ENCODE peak calls at places on chromosomes 4 and X, in eight cellular contexts. H is K562, T is upper lobe of left lung, X is sigmoid colon, Y is transverse colon, D is H1, I is HL-60, E is SK-N-MC. R is an unnamed sample.

GRCh38 chr4:157115613-157116340 is 39.8 kb downstream of the GLRB start:
- DNase-seq in H (no peak), T (no peak), X (no peak), Y (no peak), D (no peak), I (no peak), E (peak), R (peak)

GRCh38 chrX:1537031-1537715 is at the start of gene P2RY8:
- DNase-seq in H (no peak), T (peak), X (peak), Y (peak), D (no peak), I (peak), E (no peak), R (no peak)

GRCh38 chr4:159946983-159947645 is 844.2 kb downstream of the RAPGEF2 start:
- DNase-seq in H (peak), T (no peak), X (no peak), Y (no peak), D (no peak), I (peak), E (peak), R (peak)

GRCh38 chr4:98664959-98665358 is 6.5 kb upstream of the TSPAN5 start:
- DNase-seq in H (no peak), T (no peak), X (no peak), Y (no peak), D (no peak), I (no peak), E (no peak), R (no peak)

GRCh38 chr4:2927696-2928075 is 35.5 kb downstream of the NOP14 start:
- DNase-seq in H (no peak), T (no peak), X (no peak), Y (no peak), D (no peak), I (no peak), E (no peak), R (no peak)

GRCh38 chrX:39693298-39693697 is 404.5 kb downstream of the BCOR start:
- DNase-seq in H (peak), T (no peak), X (no peak), Y (no peak), D (no peak), I (no peak), E (no peak), R (no peak)

GRCh38 chrX:7065473-7065872 is 82.0 kb upstream of the STS start:
- DNase-seq in H (no peak), T (no peak), X (no peak), Y (no peak), D (no peak), I (no peak), E (no peak), R (no peak)

GRCh38 chr4:24195976-24196736 is 306.3 kb upstream of the PPARGC1A start:
- DNase-seq in H (no peak), T (no peak), X (no peak), Y (no peak), D (no peak), I (no peak), E (no peak), R (no peak)

GRCh38 chrX:111411591-111412371 is at the start of gene DCX:
- DNase-seq in H (no peak), T (no peak), X (no peak), Y (no peak), D (no peak), I (no peak), E (no peak), R (no peak)

GRCh38 chrX:105331244-105331643 is 110.8 kb upstream of the TEX13A start:
- DNase-seq in H (no peak), T (no peak), X (no peak), Y (no peak), D (no peak), I (no peak), E (no peak), R (no peak)

GRCh38 chr4:72286185-72286584 is 254.4 kb downstream of the NPFFR2 start:
- DNase-seq in H (no peak), T (no peak), X (no peak), Y (no peak), D (no peak), I (no peak), E (peak), R (no peak)

GRCh38 chrX:24846551-24847170 is 152.9 kb downstream of the POLA1 start:
- DNase-seq in H (no peak), T (no peak), X (no peak), Y (no peak), D (no peak), I (no peak), E (no peak), R (no peak)

GRCh38 chrX:38627683-38628082 is 66.3 kb downstream of the TSPAN7 start:
- DNase-seq in H (peak), T (peak), X (no peak), Y (peak), D (no peak), I (peak), E (peak), R (peak)

GRCh38 chr4:48372272-48372671 is 30.9 kb downstream of the SLAIN2 start:
- DNase-seq in H (no peak), T (no peak), X (no peak), Y (no peak), D (no peak), I (no peak), E (no peak), R (no peak)

GRCh38 chr4:26163425-26164362 is 157.1 kb upstream of the RBPJ start:
- DNase-seq in H (no peak), T (no peak), X (no peak), Y (no peak), D (no peak), I (no peak), E (no peak), R (no peak)

GRCh38 chrX:151633157-151633556 is 62.1 kb upstream of the PRRG3 start:
- DNase-seq in H (peak), T (no peak), X (no peak), Y (no peak), D (no peak), I (no peak), E (no peak), R (no peak)

GRCh38 chrX:1323315-1323714 is 13.3 kb upstream of the IL3RA start:
- DNase-seq in H (peak), T (peak), X (no peak), Y (peak), D (peak), I (no peak), E (no peak), R (peak)

GRCh38 chr4:125979868-125980412 is 665.2 kb downstream of the FAT4 start:
- DNase-seq in H (no peak), T (no peak), X (no peak), Y (no peak), D (no peak), I (no peak), E (no peak), R (no peak)

GRCh38 chr4:89337678-89338077 is 30.1 kb upstream of the GPRIN3 start:
- DNase-seq in H (no peak), T (no peak), X (no peak), Y (no peak), D (no peak), I (no peak), E (no peak), R (no peak)

GRCh38 chr4:8594097-8595038 is 1.8 kb downstream of the CPZ start:
- DNase-seq in H (peak), T (peak), X (no peak), Y (peak), D (peak), I (peak), E (no peak), R (peak)

GRCh38 chrX:19513383-19513782 is 1.9 kb downstream of the MAP3K15 start:
- DNase-seq in H (no peak), T (peak), X (no peak), Y (no peak), D (no peak), I (no peak), E (no peak), R (no peak)

GRCh38 chr4:137641554-137641953 is 109.3 kb upstream of the PCDH18 start:
- DNase-seq in H (no peak), T (no peak), X (no peak), Y (no peak), D (no peak), I (no peak), E (no peak), R (no peak)

GRCh38 chr4:76696109-76696508 is 201.8 kb downstream of the SOWAHB start:
- DNase-seq in H (no peak), T (no peak), X (no peak), Y (no peak), D (peak), I (no peak), E (no peak), R (no peak)

GRCh38 chr4:175953960-175954521 is 111.6 kb upstream of the WDR17 start:
- DNase-seq in H (no peak), T (no peak), X (no peak), Y (no peak), D (no peak), I (no peak), E (no peak), R (no peak)

GRCh38 chr4:1204286-1204827 is 32.0 kb upstream of the SPON2 start:
- DNase-seq in H (no peak), T (peak), X (no peak), Y (peak), D (peak), I (no peak), E (no peak), R (no peak)

GRCh38 chr4:187550256-187550950 is 445.2 kb upstream of the ZFP42 start:
- DNase-seq in H (no peak), T (no peak), X (no peak), Y (no peak), D (no peak), I (no peak), E (no peak), R (no peak)

GRCh38 chrX:13420545-13421183 is 100.8 kb upstream of the ATXN3L start:
- DNase-seq in H (no peak), T (no peak), X (no peak), Y (no peak), D (no peak), I (no peak), E (no peak), R (no peak)

GRCh38 chrX:143437439-143437838 is 79.8 kb downstream of the SPANXN3 start:
- DNase-seq in H (no peak), T (no peak), X (no peak), Y (no peak), D (no peak), I (no peak), E (peak), R (no peak)

GRCh38 chr4:95248713-95249401 is 299.9 kb downstream of the UNC5C start:
- DNase-seq in H (no peak), T (no peak), X (no peak), Y (no peak), D (no peak), I (no peak), E (no peak), R (no peak)

GRCh38 chr4:68719075-68719473 is 48.6 kb upstream of the UGT2B15 start:
- DNase-seq in H (no peak), T (no peak), X (no peak), Y (no peak), D (no peak), I (no peak), E (no peak), R (no peak)

GRCh38 chr4:132269303-132269990 is 879.6 kb upstream of the PCDH10 start:
- DNase-seq in H (no peak), T (no peak), X (no peak), Y (no peak), D (no peak), I (no peak), E (no peak), R (no peak)

GRCh38 chr4:126800723-126801191 is 832.0 kb upstream of the INTU start:
- DNase-seq in H (no peak), T (no peak), X (no peak), Y (no peak), D (no peak), I (no peak), E (no peak), R (no peak)

GRCh38 chr4:146638801-146639351 is at the start of gene POU4F2:
- DNase-seq in H (no peak), T (no peak), X (no peak), Y (no peak), D (peak), I (no peak), E (no peak), R (no peak)
- H3K4me3 ChIP-seq in H (no peak), T (peak), X (no peak), Y (no peak), D (peak), I (no peak), E (peak), R (no peak)

GRCh38 chr4:75141162-75141561 is 208.2 kb downstream of the PARM1 start:
- DNase-seq in H (no peak), T (no peak), X (no peak), Y (no peak), D (no peak), I (no peak), E (no peak), R (no peak)

GRCh38 chr4:75142377-75142776 is 209.5 kb downstream of the PARM1 start:
- DNase-seq in H (no peak), T (no peak), X (no peak), Y (no peak), D (no peak), I (no peak), E (no peak), R (no peak)

GRCh38 chr4:75142850-75143249 is 209.9 kb downstream of the PARM1 start:
- DNase-seq in H (no peak), T (no peak), X (no peak), Y (no peak), D (no peak), I (no peak), E (no peak), R (no peak)

GRCh38 chr4:75144475-75144874 is 211.6 kb downstream of the PARM1 start:
- DNase-seq in H (no peak), T (no peak), X (no peak), Y (no peak), D (no peak), I (no peak), E (no peak), R (no peak)

GRCh38 chr4:75146223-75146622 is 213.3 kb downstream of the PARM1 start:
- DNase-seq in H (no peak), T (no peak), X (no peak), Y (no peak), D (no peak), I (no peak), E (no peak), R (no peak)
- TF ChIP-seq POLR2AphosphoS5 in H (no peak), T (no peak), X (no peak), Y (no peak), D (no peak), I (no peak), E (no peak), R (no peak)

DNA sequence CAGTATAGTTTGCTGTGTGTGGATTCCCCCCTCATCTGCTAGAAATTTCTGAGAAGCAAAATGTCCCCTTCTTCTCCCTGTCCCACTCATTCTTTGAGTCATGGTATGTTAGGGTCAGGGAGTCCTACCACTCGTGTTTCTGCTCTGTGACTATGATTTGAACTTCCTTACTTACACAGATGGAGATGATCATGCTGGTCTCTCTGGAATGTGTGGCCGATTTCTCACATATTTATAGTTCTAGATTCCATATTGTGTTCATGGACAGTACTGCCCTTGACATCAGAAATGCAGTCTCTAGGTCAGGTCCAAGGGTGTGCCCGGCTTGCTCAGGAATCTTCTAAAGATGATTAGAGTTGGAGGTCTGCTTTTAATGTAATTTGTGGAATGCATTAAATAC is 214.4 kb upstream of the ANXA3 start:
- DNase-seq in H (no peak), T (no peak), X (no peak), Y (no peak), D (no peak), I (no peak), E (no peak), R (no peak)
- H3K4me3 ChIP-seq in H (no peak), T (no peak), X (no peak), Y (no peak), D (no peak), I (no peak), E (no peak), R (no peak)

GRCh38 chrX:14872355-14872754 is 514 bp downstream of the FANCB start:
- DNase-seq in H (peak), T (no peak), X (no peak), Y (no peak), D (no peak), I (no peak), E (no peak), R (no peak)

GRCh38 chrX:14875624-14876023 is 2.4 kb downstream of the MOSPD2 start:
- DNase-seq in H (no peak), T (no peak), X (no peak), Y (no peak), D (no peak), I (no peak), E (no peak), R (no peak)

GRCh38 chrX:14872851-14873675 is at the start of the genes FANCB and MOSPD2:
- DNase-seq in H (peak), T (peak), X (peak), Y (peak), D (peak), I (peak), E (peak), R (peak)

GRCh38 chrX:14871767-14872166 is 1.1 kb downstream of the FANCB start:
- DNase-seq in H (no peak), T (no peak), X (no peak), Y (no peak), D (no peak), I (no peak), E (no peak), R (no peak)

GRCh38 chrX:14873676-14874049 is 442 bp downstream of the MOSPD2 start:
- DNase-seq in H (no peak), T (no peak), X (no peak), Y (no peak), D (no peak), I (no peak), E (no peak), R (no peak)
- TF ChIP-seq POLR2AphosphoS5 in H (no peak), T (no peak), X (no peak), Y (no peak), D (no peak), I (no peak), E (no peak), R (no peak)

DNA sequence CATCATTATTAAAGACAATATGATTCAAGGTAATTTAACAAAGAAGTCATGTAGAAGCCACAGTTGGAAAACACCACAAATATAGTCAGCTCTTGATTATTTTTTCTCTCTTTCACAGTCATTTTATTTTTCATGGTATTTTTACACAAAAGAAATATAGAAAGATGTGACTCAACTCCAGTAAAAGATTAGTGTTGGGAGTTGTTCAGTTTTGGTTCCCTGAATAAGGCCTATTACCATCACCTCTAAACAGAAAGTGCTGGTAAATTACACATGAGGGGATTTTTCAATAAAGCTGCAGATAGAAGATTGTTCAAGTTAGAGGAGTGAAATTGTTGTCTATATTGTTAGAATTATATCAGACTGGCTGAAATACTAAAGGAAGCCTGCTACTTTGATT is 107.0 kb downstream of the DDIT4L start:
- DNase-seq in H (no peak), T (no peak), X (no peak), Y (no peak), D (no peak), I (no peak), E (no peak), R (no peak)
- H3K4me3 ChIP-seq in H (no peak), T (no peak), X (no peak), Y (no peak), D (no peak), I (no peak), E (no peak), R (no peak)

GRCh38 chr4:14237911-14238310 is 610.4 kb upstream of the BOD1L1 start:
- DNase-seq in H (no peak), T (no peak), X (no peak), Y (no peak), D (no peak), I (no peak), E (no peak), R (no peak)
- TF ChIP-seq POLR2AphosphoS5 in H (no peak), T (no peak), X (no peak), Y (no peak), D (no peak), I (no peak), E (no peak), R (no peak)

GRCh38 chrX:149230689-149231088 is 274.4 kb downstream of the IDS start:
- DNase-seq in H (no peak), T (no peak), X (no peak), Y (no peak), D (no peak), I (no peak), E (no peak), R (no peak)
- H3K4me3 ChIP-seq in H (no peak), T (no peak), X (no peak), Y (no peak), D (no peak), I (no peak), E (no peak), R (no peak)

DNA sequence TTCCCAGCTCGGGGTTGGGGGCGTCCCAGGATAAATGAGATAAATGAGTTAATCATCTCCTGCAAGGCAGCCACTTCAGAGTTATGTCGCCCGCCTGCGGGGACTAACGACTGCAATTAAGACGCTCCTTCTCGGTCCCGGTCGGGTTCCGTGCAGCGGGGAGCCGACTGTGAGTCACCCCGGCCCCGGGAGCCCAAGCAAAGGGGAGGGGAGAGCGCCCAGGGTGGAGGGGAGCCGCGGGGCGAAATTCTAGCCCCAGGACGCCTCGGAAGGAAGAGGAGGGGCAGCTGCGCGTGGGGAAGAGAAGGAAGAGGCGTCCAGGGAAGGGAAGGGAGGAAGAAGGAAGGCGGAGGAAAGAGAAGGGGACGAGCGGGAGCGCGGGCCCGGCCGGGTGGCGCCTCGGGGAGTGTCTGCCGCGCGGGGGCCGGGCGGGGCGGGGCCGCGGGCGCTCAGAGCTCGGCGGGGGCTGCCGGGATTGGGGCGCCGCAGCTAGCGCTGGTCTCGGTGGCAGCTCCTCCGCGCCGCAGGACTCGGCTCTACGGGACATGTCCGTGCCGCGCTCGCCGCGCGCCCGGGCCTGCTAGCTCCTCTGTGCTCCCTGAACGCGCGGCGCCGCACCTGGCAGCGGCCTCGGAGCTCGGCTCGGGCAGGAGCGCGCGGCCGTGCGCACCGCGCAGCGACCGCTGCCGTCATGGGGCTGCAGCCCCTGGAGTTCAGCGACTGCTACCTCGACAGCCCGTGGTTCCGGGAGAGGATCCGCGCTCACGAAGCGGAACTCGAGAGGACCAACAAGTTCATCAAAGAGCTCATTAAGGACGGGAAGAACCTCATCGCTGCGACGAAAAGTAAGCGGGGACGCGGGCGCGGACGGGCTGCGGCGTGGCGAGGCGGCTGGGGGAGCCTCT is at the start of gene ARHGAP10:
- DNase-seq in H (peak), T (peak), X (peak), Y (peak), D (peak), I (peak), E (no peak), R (no peak)
- TF ChIP-seq POLR2AphosphoS5 in H (no peak), T (peak), X (peak), Y (no peak), D (no peak), I (no peak), E (peak), R (peak)

R was measured in Panc1.